ENCODE peak calls at places on chromosomes 12 and 14, in eight cellular contexts. T, Z, H, J, G, D, S and L are unnamed samples.

GRCh38 chr12:128961308-128961923 is 108.1 kb downstream of the GLT1D1 start:
- DNase-seq in T (no peak), Z (no peak), H (no peak), J (no peak), G (no peak), D (no peak), S (no peak), L (no peak)

GRCh38 chr12:4148418-4149056 is 125.0 kb upstream of the CCND2 start:
- DNase-seq in T (peak), Z (peak), H (no peak), J (no peak), G (no peak), D (peak), S (peak), L (no peak)

GRCh38 chr12:62895351-62895750 is 39.6 kb downstream of the PPM1H start:
- DNase-seq in T (no peak), Z (no peak), H (no peak), J (peak), G (no peak), D (no peak), S (no peak), L (no peak)

GRCh38 chr14:20751963-20752562 is 6.4 kb downstream of the EDDM3A start:
- DNase-seq in T (no peak), Z (no peak), H (no peak), J (no peak), G (no peak), D (no peak), S (no peak), L (no peak)

GRCh38 chr14:101736585-101736984 is 24.9 kb upstream of the PPP2R5C start:
- DNase-seq in T (no peak), Z (no peak), H (no peak), J (no peak), G (no peak), D (no peak), S (no peak), L (no peak)

GRCh38 chr12:50557421-50557820 is 52.6 kb downstream of the DIP2B start:
- DNase-seq in T (no peak), Z (no peak), H (no peak), J (no peak), G (no peak), D (no peak), S (no peak), L (no peak)

GRCh38 chr14:103416916-103417315 is 31.7 kb downstream of the MARK3 start:
- DNase-seq in T (no peak), Z (no peak), H (no peak), J (no peak), G (no peak), D (peak), S (no peak), L (no peak)

GRCh38 chr12:2323538-2324261 is 270.9 kb downstream of the CACNA1C start:
- DNase-seq in T (no peak), Z (no peak), H (no peak), J (no peak), G (no peak), D (no peak), S (no peak), L (no peak)

GRCh38 chr12:131920157-131920508 is 8.9 kb upstream of the PUS1 start:
- DNase-seq in T (no peak), Z (no peak), H (no peak), J (no peak), G (no peak), D (no peak), S (no peak), L (no peak)

GRCh38 chr14:88987516-88987915 is 163.1 kb downstream of the TTC8 start:
- DNase-seq in T (no peak), Z (no peak), H (no peak), J (no peak), G (no peak), D (no peak), S (no peak), L (peak)

GRCh38 chr14:68214431-68214830 is 394.9 kb downstream of the RAD51B start:
- DNase-seq in T (no peak), Z (no peak), H (no peak), J (no peak), G (no peak), D (no peak), S (no peak), L (no peak)

GRCh38 chr12:29403991-29404390 is 23.0 kb upstream of the ERGIC2 start:
- DNase-seq in T (no peak), Z (no peak), H (no peak), J (no peak), G (no peak), D (no peak), S (no peak), L (no peak)

GRCh38 chr14:87196436-87196835 is 796.5 kb downstream of the GALC start:
- DNase-seq in T (no peak), Z (no peak), H (no peak), J (no peak), G (no peak), D (no peak), S (no peak), L (no peak)

GRCh38 chr12:57097554-57097835 is 8.6 kb downstream of the NAB2 start:
- DNase-seq in T (no peak), Z (no peak), H (no peak), J (no peak), G (no peak), D (no peak), S (no peak), L (no peak)

GRCh38 chr12:172732-173161 is 41.2 kb downstream of the SLC6A12 start:
- DNase-seq in T (no peak), Z (no peak), H (no peak), J (no peak), G (no peak), D (no peak), S (no peak), L (no peak)

GRCh38 chr12:121061831-121062230 is 22.8 kb upstream of the OASL start:
- DNase-seq in T (no peak), Z (no peak), H (no peak), J (peak), G (no peak), D (no peak), S (no peak), L (no peak)

GRCh38 chr14:77372304-77372841 is 4.5 kb downstream of the TMED8 start:
- DNase-seq in T (no peak), Z (no peak), H (no peak), J (peak), G (no peak), D (no peak), S (no peak), L (no peak)

GRCh38 chr14:72594099-72594901 is 299.6 kb downstream of the DPF3 start:
- DNase-seq in T (no peak), Z (no peak), H (no peak), J (no peak), G (no peak), D (no peak), S (no peak), L (no peak)

GRCh38 chr14:77882098-77882497 is 82.2 kb downstream of the ADCK1 start:
- DNase-seq in T (peak), Z (peak), H (peak), J (no peak), G (no peak), D (peak), S (no peak), L (no peak)

GRCh38 chr14:47300801-47301200 is 374.6 kb downstream of the MDGA2 start:
- DNase-seq in T (no peak), Z (no peak), H (no peak), J (no peak), G (no peak), D (no peak), S (no peak), L (no peak)

GRCh38 chr14:103108749-103109207 is 14.3 kb downstream of the EXOC3L4 start:
- DNase-seq in T (no peak), Z (no peak), H (no peak), J (no peak), G (no peak), D (no peak), S (no peak), L (peak)

GRCh38 chr14:91344107-91344506 is 73.5 kb downstream of the CCDC88C start:
- DNase-seq in T (no peak), Z (no peak), H (no peak), J (no peak), G (no peak), D (no peak), S (no peak), L (no peak)

GRCh38 chr12:47123730-47124129 is 44.0 kb upstream of the AMIGO2 start:
- DNase-seq in T (no peak), Z (no peak), H (no peak), J (no peak), G (no peak), D (no peak), S (no peak), L (no peak)

GRCh38 chr12:47124451-47124850 is 44.7 kb upstream of the AMIGO2 start:
- DNase-seq in T (no peak), Z (no peak), H (no peak), J (no peak), G (no peak), D (no peak), S (no peak), L (no peak)

GRCh38 chr12:47121146-47121545 is 41.4 kb upstream of the AMIGO2 start:
- DNase-seq in T (no peak), Z (no peak), H (no peak), J (no peak), G (no peak), D (no peak), S (no peak), L (no peak)

GRCh38 chr12:47120736-47121135 is 41.0 kb upstream of the AMIGO2 start:
- DNase-seq in T (no peak), Z (no peak), H (no peak), J (no peak), G (no peak), D (no peak), S (no peak), L (no peak)
- H3K27ac ChIP-seq in T (no peak), Z (no peak), H (no peak), J (no peak), G (no peak), D (no peak), S (no peak), L (no peak)

GRCh38 chr12:16610006-16610520 is 4.1 kb upstream of the LMO3 start:
- DNase-seq in T (no peak), Z (peak), H (no peak), J (no peak), G (no peak), D (no peak), S (no peak), L (no peak)

GRCh38 chr12:16609140-16609539 is 3.2 kb upstream of the LMO3 start:
- DNase-seq in T (no peak), Z (peak), H (no peak), J (no peak), G (no peak), D (no peak), S (no peak), L (no peak)

GRCh38 chr12:16606936-16607335 is 974 bp upstream of the LMO3 start:
- DNase-seq in T (no peak), Z (no peak), H (no peak), J (no peak), G (no peak), D (no peak), S (no peak), L (no peak)

GRCh38 chr12:16607895-16608294 is 1.9 kb upstream of the LMO3 start:
- DNase-seq in T (no peak), Z (no peak), H (no peak), J (no peak), G (no peak), D (no peak), S (no peak), L (no peak)

GRCh38 chr12:16608346-16608745 is 2.4 kb upstream of the LMO3 start:
- DNase-seq in T (no peak), Z (no peak), H (no peak), J (no peak), G (no peak), D (no peak), S (no peak), L (no peak)
- H3K27ac ChIP-seq in T (no peak), Z (peak), H (peak), J (no peak), G (no peak), D (no peak), S (no peak), L (no peak)

DNA sequence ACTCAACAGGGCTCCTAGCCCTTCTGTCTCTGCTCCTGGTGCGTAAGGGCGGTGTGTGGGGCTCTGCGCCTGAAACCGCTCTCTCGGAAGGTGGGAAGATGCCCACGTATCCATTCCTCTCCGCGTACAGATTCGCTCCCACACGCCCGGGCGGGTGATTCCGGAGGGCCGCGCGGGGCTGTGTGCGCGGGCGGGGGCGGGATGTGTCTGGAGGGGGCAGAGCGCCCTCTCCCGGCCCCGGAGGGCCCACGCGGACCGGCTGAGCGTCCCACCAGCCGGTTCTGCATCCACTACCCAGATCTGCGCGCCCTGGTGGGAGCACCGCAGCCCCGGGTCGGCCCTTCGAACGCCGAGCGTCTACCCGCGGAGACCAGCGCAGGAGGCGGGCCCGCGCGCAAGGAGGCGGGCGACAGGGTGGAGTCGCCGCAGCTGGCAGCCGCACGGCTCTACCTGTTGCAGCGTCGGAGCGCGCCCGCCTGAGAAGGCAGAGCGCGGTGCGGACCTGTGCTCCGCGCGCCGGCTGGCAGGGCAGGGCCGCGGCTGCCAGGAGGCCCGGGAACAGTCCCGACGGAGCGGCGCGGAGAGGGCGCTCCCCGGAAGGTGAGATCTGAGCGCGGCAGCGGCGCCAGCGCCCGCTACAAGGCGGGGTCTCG is 1.4 kb upstream of the KCNK13 start:
- DNase-seq in T (peak), Z (peak), H (peak), J (peak), G (no peak), D (peak), S (peak), L (no peak)
- H3K27ac ChIP-seq in T (no peak), Z (no peak), H (no peak), J (no peak), G (no peak), D (no peak), S (no peak), L (no peak)

DNA sequence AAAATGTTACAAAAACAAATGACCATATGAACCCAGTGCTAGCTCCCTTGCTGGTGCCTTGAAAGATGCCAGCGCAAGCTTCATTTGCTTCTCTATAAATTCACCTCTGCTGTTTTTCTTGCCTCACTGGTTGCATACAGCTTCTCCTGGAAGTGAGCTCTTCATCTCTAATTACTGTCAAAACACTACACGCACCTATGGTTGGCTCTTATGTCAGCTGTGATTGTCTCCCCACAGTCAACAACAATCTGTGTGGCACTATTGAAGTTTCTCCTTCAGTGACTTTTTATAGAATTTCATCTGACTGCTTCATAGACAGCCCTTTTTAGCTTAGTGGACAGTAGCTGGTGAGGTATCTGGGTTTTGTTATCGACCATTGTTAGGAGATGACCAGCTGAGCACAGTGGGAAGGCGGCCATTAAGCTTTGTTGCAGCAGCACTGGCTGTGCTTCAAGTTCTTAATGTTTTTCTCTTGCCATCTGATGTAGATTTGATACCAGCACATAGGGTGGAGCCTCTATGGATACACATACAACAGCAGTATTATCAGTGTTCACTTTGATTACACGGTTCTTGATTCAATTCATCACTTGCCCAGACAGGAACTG is 131.8 kb downstream of the KITLG start:
- DNase-seq in T (no peak), Z (no peak), H (no peak), J (no peak), G (no peak), D (no peak), S (no peak), L (no peak)
- H3K27ac ChIP-seq in T (no peak), Z (no peak), H (no peak), J (no peak), G (no peak), D (no peak), S (no peak), L (no peak)

DNA sequence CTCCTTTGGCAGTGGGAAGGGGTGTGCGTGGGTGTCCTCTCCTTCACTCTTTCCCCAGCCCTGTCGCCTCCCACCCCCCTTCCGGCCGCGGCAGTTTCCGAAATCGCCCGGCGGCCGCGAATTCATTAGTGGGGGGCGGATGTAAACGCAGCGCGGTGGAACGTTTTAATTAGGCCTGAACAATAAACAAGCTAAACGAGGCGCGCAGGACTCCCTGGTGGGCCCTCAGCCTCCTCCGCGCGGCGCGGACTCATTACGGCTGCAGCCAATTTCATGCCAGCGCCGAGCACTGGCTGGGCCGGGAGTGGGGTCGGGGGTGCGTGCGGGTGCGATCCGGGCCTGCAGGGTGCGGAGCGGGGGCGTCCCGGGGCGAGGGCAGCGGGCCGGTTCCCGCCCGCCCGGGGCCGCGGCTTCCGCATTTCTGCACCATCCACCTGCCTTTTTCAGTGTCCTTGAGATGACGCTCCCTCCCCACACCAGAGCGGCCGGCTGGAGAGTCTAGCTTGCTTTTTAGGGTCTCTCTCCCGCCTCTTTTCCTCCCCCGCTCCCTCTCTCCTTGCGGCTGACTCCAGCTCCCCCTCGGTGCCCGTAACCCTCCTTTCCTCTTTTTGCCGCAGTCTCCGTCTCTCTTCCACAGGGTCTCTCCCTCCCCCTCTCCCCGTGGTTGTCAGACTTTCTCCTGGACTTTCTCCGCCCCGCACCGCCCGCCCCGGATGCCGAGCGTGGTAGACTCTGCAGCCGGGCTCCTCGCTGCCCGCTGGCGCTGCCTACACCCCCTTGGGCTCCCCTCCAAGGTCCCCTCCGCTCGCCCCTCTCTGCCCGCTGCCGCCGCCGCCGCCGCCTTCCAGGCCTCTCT is at the start of gene CISTR:
- DNase-seq in T (no peak), Z (no peak), H (peak), J (no peak), G (no peak), D (no peak), S (peak), L (no peak)
- H3K27ac ChIP-seq in T (peak), Z (peak), H (peak), J (no peak), G (no peak), D (peak), S (no peak), L (no peak)

DNA sequence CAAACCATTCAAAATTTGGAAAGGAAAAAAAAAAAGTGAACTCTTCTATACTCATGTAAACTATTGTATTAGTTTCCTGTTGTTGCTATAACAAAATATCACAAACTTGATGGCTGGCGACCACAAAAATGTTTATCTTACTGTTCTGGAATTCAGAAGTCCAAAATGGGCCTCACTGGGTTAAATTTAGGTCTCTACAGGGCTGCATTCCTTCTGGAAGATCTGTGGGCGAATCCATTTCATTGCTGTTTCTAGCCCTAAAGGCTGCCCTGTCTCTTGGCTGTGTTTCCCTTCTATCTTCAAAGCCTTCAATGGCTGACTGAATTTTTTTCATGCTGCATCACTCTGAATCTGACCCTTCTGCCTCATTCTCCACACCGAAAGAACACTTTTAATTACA is 105.1 kb upstream of the NAV3 start:
- DNase-seq in T (no peak), Z (no peak), H (no peak), J (no peak), G (no peak), D (no peak), S (no peak), L (no peak)
- H3K27ac ChIP-seq in T (no peak), Z (no peak), H (no peak), J (no peak), G (no peak), D (no peak), S (no peak), L (no peak)

GRCh38 chr12:114403690-114404450 is 2.1 kb downstream of the TBX5 start:
- DNase-seq in T (peak), Z (no peak), H (no peak), J (no peak), G (no peak), D (no peak), S (no peak), L (no peak)
- H3K27ac ChIP-seq in T (peak), Z (no peak), H (no peak), J (no peak), G (no peak), D (no peak), S (no peak), L (no peak)